ENCODE peak calls at places on chromosomes 11 and 22, in four cellular contexts. R, O, D and B are unnamed samples.

GRCh38 chr11:20397281-20397680 is 9.8 kb downstream of the PRMT3 start:
- DNase-seq in R (no peak), O (no peak), D (no peak), B (no peak)

GRCh38 chr11:103486609-103487008 is 377.4 kb downstream of the DYNC2H1 start:
- DNase-seq in R (no peak), O (no peak), D (no peak), B (no peak)

GRCh38 chr11:61531033-61531432 is 22.5 kb downstream of the LRRC10B start:
- DNase-seq in R (no peak), O (no peak), D (no peak), B (no peak)

GRCh38 chr22:17786435-17787158 is 12.3 kb upstream of the BID start:
- DNase-seq in R (no peak), O (no peak), D (peak), B (peak)

GRCh38 chr11:118224512-118225180 is at the start of gene JAML:
- DNase-seq in R (no peak), O (peak), D (no peak), B (no peak)

GRCh38 chr11:116301141-116301540 is 471.6 kb downstream of the BUD13 start:
- DNase-seq in R (no peak), O (no peak), D (no peak), B (no peak)

GRCh38 chr22:41770715-41771452 is 29.6 kb upstream of the CCDC134 start:
- DNase-seq in R (no peak), O (no peak), D (no peak), B (no peak)

GRCh38 chr22:35549338-35549737 is 8.7 kb downstream of the RASD2 start:
- DNase-seq in R (no peak), O (no peak), D (peak), B (peak)

GRCh38 chr11:108709741-108710140 is 44.9 kb downstream of the DDX10 start:
- DNase-seq in R (no peak), O (no peak), D (no peak), B (no peak)

GRCh38 chr22:45997077-45997774 is 20.3 kb upstream of the WNT7B start:
- DNase-seq in R (no peak), O (no peak), D (peak), B (peak)

GRCh38 chr22:44542561-44543222 is 44.7 kb upstream of the RTL6 start:
- DNase-seq in R (no peak), O (no peak), D (no peak), B (no peak)

GRCh38 chr11:4087551-4087950 is 7.0 kb upstream of the RRM1 start:
- DNase-seq in R (no peak), O (no peak), D (no peak), B (no peak)

GRCh38 chr11:10906521-10906920 is 48.7 kb upstream of the ZBED5 start:
- DNase-seq in R (no peak), O (no peak), D (no peak), B (no peak)

GRCh38 chr22:33828302-33828701 is 92.0 kb downstream of the LARGE1 start:
- DNase-seq in R (no peak), O (no peak), D (no peak), B (no peak)

GRCh38 chr22:29621761-29622526 is 18.5 kb downstream of the NF2 start:
- DNase-seq in R (no peak), O (no peak), D (no peak), B (no peak)

GRCh38 chr22:46649176-46650077 is 29.2 kb downstream of the GRAMD4 start:
- DNase-seq in R (no peak), O (no peak), D (peak), B (peak)

GRCh38 chr11:101692980-101693379 is 109.2 kb upstream of the TRPC6 start:
- DNase-seq in R (no peak), O (no peak), D (no peak), B (no peak)

GRCh38 chr22:37571258-37571991 is 8.5 kb downstream of the LGALS2 start:
- DNase-seq in R (no peak), O (no peak), D (no peak), B (no peak)

GRCh38 chr11:102237096-102237735 is 80.1 kb upstream of the BIRC3 start:
- DNase-seq in R (no peak), O (no peak), D (no peak), B (no peak)

GRCh38 chr22:50620861-50621490 is 7.0 kb downstream of the ARSA start:
- DNase-seq in R (no peak), O (peak), D (peak), B (no peak)

GRCh38 chr11:94175545-94175944 is 46.9 kb downstream of the PANX1 start:
- DNase-seq in R (no peak), O (no peak), D (no peak), B (no peak)

GRCh38 chr11:110527146-110527545 is 97.4 kb downstream of the FDX1 start:
- DNase-seq in R (no peak), O (no peak), D (no peak), B (no peak)

GRCh38 chr11:8168485-8169257 is at the start of gene RIC3:
- DNase-seq in R (peak), O (peak), D (peak), B (peak)

GRCh38 chr22:46619830-46620501 is at the start of gene GRAMD4:
- DNase-seq in R (no peak), O (no peak), D (peak), B (peak)

GRCh38 chr11:3109921-3110706 is 52.9 kb upstream of the CARS1 start:
- DNase-seq in R (no peak), O (no peak), D (peak), B (no peak)

GRCh38 chr11:111514216-111515031 is at the start of gene HOATZ:
- DNase-seq in R (peak), O (no peak), D (no peak), B (no peak)

GRCh38 chr11:2261436-2262230 is 8.8 kb downstream of the ASCL2 start:
- DNase-seq in R (no peak), O (no peak), D (no peak), B (no peak)